ENCODE peak calls at places on chromosomes 13 and 19, in four cellular contexts. One of them, this sample, is unnamed.
A peak's percentile ranks its signal among the peaks of the same experiment; 100 is the strongest.

GRCh38 chr19:28465317-28466086 is 747.4 kb downstream of the UQCRFS1 start:
- DNase-seq in HepG2: no peak
- DNase-seq in K562: no peak
- DNase-seq in GM12878: no peak
- DNase-seq in this sample: no peak

GRCh38 chr19:46717034-46717715 is at the start of gene PRKD2:
- DNase-seq in HepG2: peak; percentile 57
- DNase-seq in K562: peak; percentile 96
- DNase-seq in GM12878: no peak
- DNase-seq in this sample: peak; percentile 98

GRCh38 chr19:10093295-10094186 is 7.4 kb downstream of the SHFL start:
- DNase-seq in HepG2: no peak
- DNase-seq in K562: peak; percentile 48
- DNase-seq in GM12878: no peak
- DNase-seq in this sample: no peak

GRCh38 chr13:59687028-59687427 is 476.7 kb downstream of the DIAPH3 start:
- DNase-seq in HepG2: no peak
- DNase-seq in K562: no peak
- DNase-seq in GM12878: no peak
- DNase-seq in this sample: peak; percentile 26

GRCh38 chr13:25689539-25689938 is 317.8 kb downstream of the ATP8A2 start:
- DNase-seq in HepG2: no peak
- DNase-seq in K562: no peak
- DNase-seq in GM12878: no peak
- DNase-seq in this sample: no peak

GRCh38 chr19:48290341-48290922 is 20.6 kb downstream of the ZNF114 start:
- DNase-seq in HepG2: no peak
- DNase-seq in K562: peak; percentile 57
- DNase-seq in GM12878: no peak
- DNase-seq in this sample: peak; percentile 58

GRCh38 chr13:48158915-48159314 is 64.0 kb upstream of the MED4 start:
- DNase-seq in HepG2: no peak
- DNase-seq in K562: no peak
- DNase-seq in GM12878: no peak
- DNase-seq in this sample: no peak

GRCh38 chr13:45564108-45564507 is 51.4 kb downstream of the ERICH6B start:
- DNase-seq in HepG2: peak; percentile 22
- DNase-seq in K562: no peak
- DNase-seq in GM12878: no peak
- DNase-seq in this sample: no peak

GRCh38 chr13:51557875-51558604 is 26.2 kb upstream of the WDFY2 start:
- DNase-seq in HepG2: no peak
- DNase-seq in K562: no peak
- DNase-seq in GM12878: no peak
- DNase-seq in this sample: no peak

GRCh38 chr13:94706101-94706853 is 6.1 kb downstream of the SOX21 start:
- DNase-seq in HepG2: no peak
- DNase-seq in K562: no peak
- DNase-seq in GM12878: no peak
- DNase-seq in this sample: no peak

GRCh38 chr13:113147206-113147605 is 11.2 kb upstream of the PROZ start:
- DNase-seq in HepG2: no peak
- DNase-seq in K562: no peak
- DNase-seq in GM12878: no peak
- DNase-seq in this sample: no peak
- TF ChIP-seq CHD2 in HepG2: no peak
- TF ChIP-seq CHD2 in K562: no peak
- TF ChIP-seq CHD2 in GM12878: no peak
- TF ChIP-seq CHD2 in this sample: no peak

DNA sequence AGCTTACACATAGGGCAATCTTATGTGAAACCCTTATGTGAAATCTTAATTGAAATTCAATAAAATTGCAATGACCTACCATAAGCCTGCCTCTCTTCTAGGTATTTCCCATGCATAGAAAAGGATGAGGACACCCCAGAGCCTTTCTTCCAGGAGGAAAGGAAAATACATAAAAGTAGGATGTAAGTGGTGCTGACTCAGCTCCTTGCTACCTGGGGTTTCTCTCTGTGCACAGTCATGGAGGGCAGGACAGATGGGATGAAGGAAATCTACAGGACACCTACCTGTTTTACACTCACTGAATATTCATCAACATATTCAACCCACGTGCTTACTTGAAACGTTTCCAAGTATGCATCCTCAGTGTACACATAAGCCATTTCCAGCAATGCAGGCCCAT is 1299.2 kb upstream of the SLC10A2 start:
- DNase-seq in HepG2: no peak
- DNase-seq in K562: no peak
- DNase-seq in GM12878: no peak
- DNase-seq in this sample: no peak
- TF ChIP-seq MXI1 in HepG2: no peak
- TF ChIP-seq MXI1 in K562: no peak
- TF ChIP-seq MXI1 in GM12878: no peak
- TF ChIP-seq MXI1 in this sample: no peak

DNA sequence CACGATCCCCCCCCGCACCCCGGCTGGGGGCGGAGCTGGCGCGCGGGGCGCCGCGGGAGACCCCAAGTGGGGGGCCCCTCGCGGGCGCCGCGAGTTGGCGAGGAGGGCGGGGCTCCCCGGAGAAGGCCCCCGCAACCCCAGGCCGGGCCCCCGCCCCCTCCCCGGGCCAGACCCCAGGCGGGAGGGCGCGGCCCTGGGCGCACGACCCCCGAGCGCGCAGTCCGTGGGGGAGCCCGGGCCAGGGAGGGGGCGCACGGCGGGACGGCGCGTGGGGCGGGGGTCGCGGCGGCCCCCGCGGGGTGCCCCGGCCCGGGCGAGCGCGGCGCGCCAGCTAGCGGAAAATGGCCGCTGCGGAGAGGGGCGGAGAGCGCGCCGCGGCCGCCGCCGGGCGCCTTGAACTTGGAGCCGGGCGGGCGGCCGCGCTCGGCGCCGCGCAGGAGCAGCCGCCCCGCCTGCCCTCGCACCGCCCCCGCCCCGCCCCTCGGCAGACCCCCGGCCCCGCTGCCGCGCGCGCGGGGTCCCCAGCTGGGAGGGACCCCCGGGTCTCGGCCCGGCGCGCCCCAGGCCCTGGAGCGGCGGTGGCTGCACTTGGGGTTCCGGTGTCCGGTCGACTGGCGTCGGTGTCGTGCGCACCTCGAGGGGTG is 6.4 kb upstream of the NFIC start:
- DNase-seq in HepG2: no peak
- DNase-seq in K562: peak; percentile 81
- DNase-seq in GM12878: no peak
- DNase-seq in this sample: peak; percentile 87
- TF ChIP-seq CHD2 in HepG2: no peak
- TF ChIP-seq CHD2 in K562: no peak
- TF ChIP-seq CHD2 in GM12878: no peak
- TF ChIP-seq CHD2 in this sample: no peak

DNA sequence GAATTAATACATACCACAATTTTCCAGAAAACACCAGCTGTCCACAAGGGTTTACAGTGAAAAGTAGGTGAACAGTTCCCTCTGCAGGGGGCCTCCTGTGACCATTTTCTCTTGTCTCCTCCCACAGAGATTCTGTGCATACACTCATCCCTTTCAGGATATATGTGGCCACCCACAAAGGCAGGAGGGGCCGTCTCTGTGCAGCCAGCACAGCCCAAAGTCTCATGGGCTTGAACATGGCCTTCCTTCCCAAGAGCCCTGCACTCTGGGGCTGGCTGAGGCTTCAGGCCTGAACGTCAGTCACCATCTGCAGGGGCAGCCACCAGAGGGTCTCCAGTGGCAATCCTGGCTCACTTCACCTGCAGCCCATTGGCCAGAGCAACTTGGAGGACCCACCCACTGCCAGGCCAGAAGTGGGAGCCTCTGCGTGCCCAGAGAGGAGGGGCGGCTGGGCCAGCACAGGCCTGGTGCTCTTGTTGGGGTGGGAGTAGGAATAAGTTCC is 25.2 kb downstream of the TMEM161A start:
- DNase-seq in HepG2: peak; percentile 75
- DNase-seq in K562: peak; percentile 50
- DNase-seq in GM12878: no peak
- DNase-seq in this sample: peak; percentile 62
- TF ChIP-seq MXI1 in HepG2: no peak
- TF ChIP-seq MXI1 in K562: no peak
- TF ChIP-seq MXI1 in GM12878: no peak
- TF ChIP-seq MXI1 in this sample: no peak

GRCh38 chr19:6674868-6675305 is 4.9 kb upstream of the TNFSF14 start:
- DNase-seq in HepG2: no peak
- DNase-seq in K562: peak; percentile 89
- DNase-seq in GM12878: peak; percentile 87
- DNase-seq in this sample: no peak
- TF ChIP-seq CHD2 in HepG2: no peak
- TF ChIP-seq CHD2 in K562: peak; percentile 11
- TF ChIP-seq CHD2 in GM12878: peak; percentile 64
- TF ChIP-seq CHD2 in this sample: no peak

DNA sequence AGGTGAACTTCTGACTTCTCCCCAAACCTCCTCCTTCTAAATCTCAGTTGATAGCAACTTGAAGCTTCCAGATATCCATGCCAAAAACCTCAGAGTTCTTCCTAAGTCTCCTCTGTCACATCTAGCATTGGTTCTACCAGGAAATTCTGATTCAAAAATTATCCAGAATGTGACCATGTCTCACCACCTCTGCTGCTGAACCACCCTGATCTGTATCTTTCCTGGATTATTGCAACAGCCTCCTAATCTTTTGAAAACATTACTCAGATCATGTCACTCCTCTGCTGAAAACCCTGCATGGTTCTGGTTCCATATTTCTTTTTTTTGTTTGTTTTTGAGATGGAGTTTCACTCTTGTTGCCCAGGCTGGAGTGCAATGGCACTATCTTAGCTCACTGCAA is 78.7 kb upstream of the TNFSF11 start:
- DNase-seq in HepG2: no peak
- DNase-seq in K562: no peak
- DNase-seq in GM12878: no peak
- DNase-seq in this sample: no peak
- TF ChIP-seq MXI1 in HepG2: no peak
- TF ChIP-seq MXI1 in K562: no peak
- TF ChIP-seq MXI1 in GM12878: no peak
- TF ChIP-seq MXI1 in this sample: no peak

DNA sequence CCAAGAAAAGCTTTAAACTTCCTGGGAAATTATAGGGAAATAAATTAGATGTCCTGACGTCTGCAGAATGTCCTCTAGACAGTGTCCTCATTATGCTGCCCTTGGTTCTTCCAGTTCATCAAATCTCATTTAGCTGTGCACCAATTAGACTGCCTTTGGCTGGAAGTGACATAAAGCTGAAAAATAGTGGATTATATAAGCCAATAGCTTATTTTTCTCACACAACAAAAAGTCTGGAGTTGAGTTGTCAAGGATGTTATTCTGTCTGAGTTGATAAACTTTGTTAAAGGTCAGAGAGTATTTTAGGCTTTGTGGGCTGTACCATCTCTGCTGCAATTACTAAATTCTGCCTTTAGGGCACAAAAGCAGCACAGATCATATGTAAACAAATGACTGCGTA is 314.8 kb upstream of the TMTC4 start:
- DNase-seq in HepG2: no peak
- DNase-seq in K562: no peak
- DNase-seq in GM12878: no peak
- DNase-seq in this sample: no peak
- TF ChIP-seq CHD2 in HepG2: no peak
- TF ChIP-seq CHD2 in K562: no peak
- TF ChIP-seq CHD2 in GM12878: no peak
- TF ChIP-seq CHD2 in this sample: no peak

GRCh38 chr19:12723643-12724426 is at the start of gene TNPO2:
- DNase-seq in HepG2: peak; percentile 71
- DNase-seq in K562: peak; percentile 70
- DNase-seq in GM12878: peak; percentile 40
- DNase-seq in this sample: peak; percentile 88
- TF ChIP-seq MXI1 in HepG2: peak; percentile 95
- TF ChIP-seq MXI1 in K562: peak; percentile 98
- TF ChIP-seq MXI1 in GM12878: peak; percentile 97
- TF ChIP-seq MXI1 in this sample: peak; percentile 100

GRCh38 chr13:99261040-99261439 is 2.9 kb upstream of the GPR18 start:
- DNase-seq in HepG2: peak; percentile 83
- DNase-seq in K562: no peak
- DNase-seq in GM12878: no peak
- DNase-seq in this sample: no peak
- TF ChIP-seq CHD2 in HepG2: no peak
- TF ChIP-seq CHD2 in K562: no peak
- TF ChIP-seq CHD2 in GM12878: no peak
- TF ChIP-seq CHD2 in this sample: no peak

GRCh38 chr13:107025991-107026390 is 458.1 kb upstream of the ARGLU1 start:
- DNase-seq in HepG2: no peak
- DNase-seq in K562: no peak
- DNase-seq in GM12878: no peak
- DNase-seq in this sample: no peak
- TF ChIP-seq MXI1 in HepG2: no peak
- TF ChIP-seq MXI1 in K562: no peak
- TF ChIP-seq MXI1 in GM12878: no peak
- TF ChIP-seq MXI1 in this sample: no peak

This sample was measured in SK-N-SH.